ENCODE peak calls at places on chromosome 21, in seven cellular contexts. U is IMR-90; H is stimulated activated CD8-positive, alpha-beta memory T cell treated with anti-CD3 and anti-CD28 coated beads, Interleukin-2, amount 100 ng/mL, for 48 hours; B is AG08396; J is naive thymus-derived CD4-positive, alpha-beta T cell; C is bronchial epithelial cell; F is fibroblast of mammary gland. X is an unnamed sample.

GRCh38 chr21:37153193-37153934 is 80.3 kb downstream of the TTC3 start:
- DNase-seq in B (no peak), U (peak), C (peak), J (no peak), F (peak), H (no peak), X (no peak)

GRCh38 chr21:42580076-42580792 is 66.6 kb downstream of the SLC37A1 start:
- DNase-seq in J (no peak), B (no peak), H (no peak), F (no peak), U (no peak), C (no peak), X (no peak)

GRCh38 chr21:41928621-41929220 is 25.1 kb downstream of the C2CD2 start:
- DNase-seq in C (no peak), U (no peak), H (no peak), B (no peak), J (no peak), F (no peak), X (no peak)

GRCh38 chr21:41725421-41726021 is 41.3 kb downstream of the RIPK4 start:
- DNase-seq in F (no peak), C (no peak), H (no peak), B (no peak), U (no peak), J (no peak), X (no peak)

GRCh38 chr21:19440792-19441494 is 1037.4 kb upstream of the TMPRSS15 start:
- DNase-seq in B (no peak), H (no peak), J (no peak), F (no peak), C (no peak), U (no peak), X (no peak)

GRCh38 chr21:41589620-41590175 is 81.7 kb upstream of the TMPRSS2 start:
- DNase-seq in H (no peak), J (no peak), C (no peak), B (no peak), U (no peak), F (no peak), X (no peak)

GRCh38 chr21:33650929-33651505 is 8.7 kb downstream of the ITSN1 start:
- DNase-seq in C (no peak), F (no peak), U (peak), H (no peak), B (no peak), J (no peak), X (no peak)

GRCh38 chr21:37555672-37556261 is 189.2 kb downstream of the DYRK1A start:
- DNase-seq in U (no peak), J (no peak), H (no peak), B (no peak), C (no peak), F (no peak), X (no peak)

GRCh38 chr21:36257657-36258056 is 62.3 kb upstream of the MORC3 start:
- DNase-seq in C (no peak), F (no peak), U (no peak), B (no peak), H (no peak), J (no peak), X (no peak)

GRCh38 chr21:42556960-42557359 is 43.3 kb downstream of the SLC37A1 start:
- DNase-seq in B (no peak), F (no peak), J (no peak), C (no peak), U (no peak), H (no peak), X (no peak)

GRCh38 chr21:35357041-35357780 is 308.1 kb upstream of the RUNX1 start:
- DNase-seq in B (no peak), J (no peak), F (no peak), U (no peak), H (no peak), C (no peak), X (no peak)

GRCh38 chr21:44510508-44511218 is 29.3 kb downstream of the KRTAP10-1 start:
- DNase-seq in C (no peak), H (peak), B (peak), U (no peak), J (peak), F (peak), X (peak)

GRCh38 chr21:42760361-42760970 is 107.0 kb downstream of the PDE9A start:
- DNase-seq in B (no peak), C (no peak), J (no peak), H (no peak), F (no peak), U (no peak), X (no peak)

GRCh38 chr21:35072960-35073359 is 23.9 kb upstream of the RUNX1 start:
- DNase-seq in H (no peak), C (no peak), J (no peak), B (peak), U (peak), F (no peak), X (no peak)

GRCh38 chr21:44583800-44584147 is 3.4 kb upstream of the KRTAP10-5 start:
- DNase-seq in J (no peak), F (no peak), U (no peak), C (no peak), B (no peak), H (no peak), X (no peak)

GRCh38 chr21:39084979-39085729 is 98.1 kb downstream of the PSMG1 start:
- DNase-seq in H (no peak), U (no peak), F (no peak), C (peak), B (no peak), J (no peak), X (no peak)

GRCh38 chr21:38680401-38680800 is 125.3 kb upstream of the ETS2 start:
- DNase-seq in C (no peak), J (no peak), F (peak), B (no peak), U (no peak), H (no peak), X (peak)

GRCh38 chr21:14284439-14284838 is 68.5 kb downstream of the RBM11 start:
- DNase-seq in U (no peak), F (no peak), B (no peak), H (no peak), J (no peak), C (no peak), X (peak)

GRCh38 chr21:39153373-39153772 is 29.9 kb downstream of the PSMG1 start:
- DNase-seq in J (no peak), C (peak), U (no peak), H (no peak), F (peak), B (peak), X (peak)

GRCh38 chr21:35178812-35179211 is 129.7 kb upstream of the RUNX1 start:
- DNase-seq in F (peak), C (peak), J (no peak), H (no peak), B (peak), U (peak), X (peak)

GRCh38 chr21:33396966-33397365 is 6.2 kb upstream of the IFNGR2 start:
- DNase-seq in U (peak), F (peak), B (no peak), J (no peak), C (peak), H (no peak), X (peak)

GRCh38 chr21:42120056-42120903 is 49.2 kb downstream of the UMODL1 start:
- DNase-seq in C (peak), J (no peak), U (no peak), B (no peak), F (no peak), H (no peak), X (no peak)